ENCODE peak calls at places on chromosomes 12 and 14, in eight cellular contexts. B, R, N, E, H, X, C and K are unnamed samples.

GRCh38 chr14:91405724-91406435 is 11.7 kb downstream of the CCDC88C start:
- DNase-seq in B (no peak), R (no peak), N (no peak), E (no peak), H (no peak), X (no peak), C (no peak), K (no peak)

GRCh38 chr12:24966951-24967564 is 18.2 kb upstream of the BCAT1 start:
- DNase-seq in B (no peak), R (no peak), N (no peak), E (no peak), H (no peak), X (no peak), C (no peak), K (no peak)

GRCh38 chr12:56994231-56994746 is 12.1 kb downstream of the ZBTB39 start:
- DNase-seq in B (no peak), R (no peak), N (no peak), E (no peak), H (no peak), X (no peak), C (no peak), K (no peak)

GRCh38 chr14:75604979-75605825 is 26.8 kb downstream of the FLVCR2 start:
- DNase-seq in B (no peak), R (no peak), N (peak; percentile 49), E (no peak), H (no peak), X (no peak), C (peak; percentile 26), K (no peak)

GRCh38 chr12:13374783-13375182 is 178.3 kb downstream of the EMP1 start:
- DNase-seq in B (peak; percentile 75), R (no peak), N (no peak), E (peak; percentile 73), H (no peak), X (no peak), C (no peak), K (no peak)

GRCh38 chr12:95520825-95521224 is 30.5 kb downstream of the USP44 start:
- DNase-seq in B (no peak), R (no peak), N (no peak), E (no peak), H (no peak), X (no peak), C (no peak), K (no peak)

GRCh38 chr14:61514006-61514830 is 181.1 kb upstream of the HIF1A start:
- DNase-seq in B (no peak), R (no peak), N (no peak), E (no peak), H (no peak), X (no peak), C (no peak), K (no peak)

GRCh38 chr14:63493246-63493645 is 49.9 kb downstream of the PPP2R5E start:
- DNase-seq in B (no peak), R (no peak), N (no peak), E (no peak), H (no peak), X (no peak), C (no peak), K (no peak)

GRCh38 chr12:107126688-107127481 is 33.5 kb upstream of the CRY1 start:
- DNase-seq in B (no peak), R (no peak), N (no peak), E (no peak), H (no peak), X (no peak), C (no peak), K (no peak)

GRCh38 chr12:117439531-117440001 is 78.1 kb upstream of the NOS1 start:
- DNase-seq in B (no peak), R (no peak), N (peak; percentile 24), E (no peak), H (peak; percentile 93), X (no peak), C (no peak), K (no peak)

GRCh38 chr14:100376751-100377171 is 53.6 kb downstream of the SLC25A47 start:
- DNase-seq in B (no peak), R (no peak), N (no peak), E (no peak), H (no peak), X (no peak), C (no peak), K (no peak)

GRCh38 chr12:57459055-57459749 is 383 bp upstream of the GLI1 start:
- DNase-seq in B (peak; percentile 92), R (peak; percentile 95), N (peak; percentile 93), E (peak; percentile 94), H (peak; percentile 88), X (peak; percentile 94), C (peak; percentile 94), K (peak; percentile 95)

GRCh38 chr14:74572829-74573360 is 39.1 kb downstream of the LTBP2 start:
- DNase-seq in B (no peak), R (no peak), N (no peak), E (no peak), H (no peak), X (no peak), C (no peak), K (no peak)

GRCh38 chr12:132545183-132545953 is 55.4 kb downstream of the FBRSL1 start:
- DNase-seq in B (no peak), R (no peak), N (no peak), E (no peak), H (no peak), X (no peak), C (no peak), K (no peak)

DNA sequence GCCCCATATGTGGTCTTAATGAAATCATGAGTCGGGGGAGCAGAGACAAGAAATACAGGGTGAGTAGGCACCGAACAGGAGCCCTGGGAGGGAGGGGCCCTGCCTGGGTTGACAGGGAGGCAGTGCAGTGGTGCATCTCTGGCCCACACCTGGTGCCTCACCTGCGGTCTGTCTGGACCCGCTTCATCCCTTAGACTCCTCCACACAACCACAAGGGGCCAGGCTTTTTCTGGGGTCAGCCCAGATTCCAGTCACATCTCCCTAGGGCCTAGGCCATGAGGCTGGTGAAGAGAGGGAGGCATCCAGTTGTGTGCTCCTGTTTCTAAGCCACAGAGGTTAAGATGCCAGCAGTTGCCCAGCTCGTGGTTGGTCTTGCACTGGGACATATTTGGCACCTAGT is 343.3 kb upstream of the FKBP4 start:
- DNase-seq in B (no peak), R (no peak), N (no peak), E (no peak), H (no peak), X (no peak), C (no peak), K (no peak)
- TF ChIP-seq CTCF in B (no peak), R (no peak), N (no peak), E (no peak), H (no peak), X (no peak), C (no peak), K (no peak)

GRCh38 chr12:115824936-115825602 is 452.4 kb downstream of the MED13L start:
- DNase-seq in B (no peak), R (no peak), N (no peak), E (no peak), H (no peak), X (no peak), C (no peak), K (no peak)
- H3K4me1 ChIP-seq in B (no peaks in the 10 kb centered on the region), R (no peaks in the 10 kb centered on the region), N (no peaks in the 10 kb centered on the region), E (no peaks in the 10 kb centered on the region), H (no peaks in the 10 kb centered on the region), X (no peaks in the 10 kb centered on the region), C (no peaks in the 10 kb centered on the region), K (no peaks in the 10 kb centered on the region)

GRCh38 chr12:2205961-2206360 is 153.2 kb downstream of the CACNA1C start:
- DNase-seq in B (no peak), R (no peak), N (no peak), E (no peak), H (no peak), X (no peak), C (no peak), K (no peak)
- H3K4me3 ChIP-seq in B (no peak overlapping the region), R (no peak overlapping the region), N (no peak overlapping the region), E (no peak overlapping the region), H (no peak overlapping the region), X (no peak overlapping the region), C (no peak overlapping the region), K (no peak overlapping the region)

GRCh38 chr14:98146416-98146815 is 1125.6 kb downstream of the BCL11B start:
- DNase-seq in B (no peak), R (no peak), N (no peak), E (no peak), H (no peak), X (no peak), C (no peak), K (no peak)
- TF ChIP-seq CTCF in B (no peak), R (no peak), N (no peak), E (no peak), H (no peak), X (no peak), C (no peak), K (no peak)